ENCODE peak calls at places on chromosomes 12 and 14, in six cellular contexts. T is AG04449, N is tibial artery, L is body of pancreas, F is colonic mucosa, O is retinal pigment epithelial cell. S is an unnamed sample.

GRCh38 chr12:106924458-106924857 is 31.2 kb upstream of the TMEM263 start:
- DNase-seq in F (no peak), L (no peak), T (no peak), O (no peak), N (no peak), S (peak; percentile 6)

GRCh38 chr12:64675795-64676194 is 65.5 kb downstream of the RASSF3 start:
- DNase-seq in F (peak; percentile 53), T (no peak), L (peak; percentile 88), O (no peak), N (peak; percentile 94), S (peak; percentile 74)

GRCh38 chr12:28938581-28939301 is 210.3 kb upstream of the FAR2 start:
- DNase-seq in L (no peak), N (no peak), T (no peak), O (no peak), F (no peak), S (no peak)

GRCh38 chr14:55846852-55847471 is 267.0 kb downstream of the KTN1 start:
- DNase-seq in L (peak; percentile 26), F (no peak), O (peak; percentile 27), N (peak; percentile 77), T (no peak), S (peak; percentile 73)

GRCh38 chr14:89013098-89013504 is 188.7 kb downstream of the TTC8 start:
- DNase-seq in O (no peak), L (peak; percentile 86), T (no peak), N (no peak), F (peak; percentile 82), S (peak; percentile 27)

GRCh38 chr12:94262228-94263010 is 114.0 kb downstream of the PLXNC1 start:
- DNase-seq in L (peak; percentile 81), O (peak; percentile 96), N (peak; percentile 94), T (peak; percentile 79), F (peak; percentile 74), S (peak; percentile 99)

GRCh38 chr14:100039903-100040302 is 25.3 kb upstream of the EVL start:
- DNase-seq in L (no peak), T (no peak), O (no peak), N (no peak), F (no peak), S (no peak)

GRCh38 chr14:96160030-96160912 is 44.4 kb upstream of the BDKRB2 start:
- DNase-seq in F (peak; percentile 20), N (no peak), L (no peak), O (no peak), T (no peak), S (no peak)

GRCh38 chr12:131415781-131416180 is 295.1 kb upstream of the SFSWAP start:
- DNase-seq in T (no peak), O (no peak), N (peak; percentile 28), F (no peak), L (no peak), S (no peak)

GRCh38 chr12:51191516-51192283 is 18.8 kb upstream of the TFCP2 start:
- DNase-seq in N (no peak), L (no peak), O (no peak), F (no peak), T (no peak), S (no peak)

DNA sequence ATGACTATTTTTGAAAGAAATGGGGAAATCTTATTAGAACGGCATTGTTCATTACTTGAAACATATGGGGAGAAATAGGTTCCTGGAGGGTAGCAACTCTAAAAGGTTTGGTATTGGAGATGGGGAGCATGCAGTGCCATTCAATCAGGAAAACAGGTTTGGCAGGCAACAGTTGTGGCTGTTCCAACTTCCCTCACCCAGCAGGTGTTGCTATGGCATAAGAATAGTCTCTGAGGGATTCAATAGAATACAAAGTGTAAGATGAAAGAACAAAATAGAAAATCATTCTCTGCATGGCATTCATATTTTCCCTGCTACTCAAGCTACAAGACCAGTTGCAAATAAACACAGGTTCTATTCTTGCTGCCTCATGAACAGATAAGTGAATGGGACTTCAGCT is 393.3 kb upstream of the RPL10L start:
- DNase-seq in L (no peak), T (no peak), O (no peak), F (no peak), N (no peak), S (no peak)
- TF ChIP-seq CTCF in L (no peak), T (no peak), O (peak; percentile 71), F (no peak), N (no peak), S (no peak)

GRCh38 chr12:108823804-108824203 is 33.6 kb downstream of the SSH1 start:
- DNase-seq in L (no peak), T (no peak), O (no peak), N (no peak), F (no peak), S (peak; percentile 58)

GRCh38 chr12:108825205-108825950 is 32.0 kb downstream of the SSH1 start:
- DNase-seq in F (no peak), T (no peak), N (no peak), L (no peak), O (no peak), S (peak; percentile 65)

GRCh38 chr12:108827941-108828340 is 29.4 kb downstream of the SSH1 start:
- DNase-seq in F (no peak), L (no peak), O (no peak), N (no peak), T (no peak), S (no peak)

GRCh38 chr12:108826807-108827721 is 30.3 kb downstream of the SSH1 start:
- DNase-seq in F (no peak), T (no peak), L (no peak), O (no peak), N (no peak), S (peak; percentile 69)

DNA sequence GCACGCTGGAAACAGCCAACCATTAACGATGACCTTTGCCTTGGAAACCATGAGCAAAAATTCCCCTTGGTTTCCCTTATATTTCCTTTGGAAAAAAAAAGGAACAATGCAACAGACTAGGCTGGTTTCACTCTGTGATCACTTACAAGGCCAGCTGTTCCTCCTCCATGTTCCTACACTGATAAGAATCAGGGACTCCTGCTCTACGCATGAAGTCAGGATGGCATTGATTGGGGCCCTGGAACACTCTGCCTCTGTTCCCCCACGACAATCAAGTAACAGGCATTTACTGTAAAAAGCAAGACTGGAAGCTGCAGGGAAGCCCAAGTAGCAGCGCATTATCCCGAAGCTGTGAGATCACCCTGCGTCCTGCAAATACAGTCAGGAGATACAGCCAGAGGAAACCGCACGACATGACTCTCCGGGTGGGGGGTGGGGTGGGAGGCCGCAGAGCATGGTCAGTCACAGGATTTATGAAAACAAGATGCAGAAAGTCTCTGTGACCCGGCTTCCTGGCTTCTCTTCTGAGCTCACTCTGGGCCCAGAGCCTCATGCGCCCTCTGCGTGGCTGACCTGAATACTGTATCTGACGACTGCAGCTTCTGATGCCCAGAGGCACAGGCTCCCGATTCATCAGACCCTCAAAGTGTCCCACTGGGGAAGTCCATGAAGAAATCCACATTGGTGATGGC is 31.1 kb downstream of the SSH1 start:
- DNase-seq in L (peak; percentile 31), F (peak; percentile 46), N (peak; percentile 89), O (peak; percentile 90), T (peak; percentile 91), S (peak; percentile 96)
- H3K4me3 ChIP-seq in L (no peak overlapping the region), F (no peak overlapping the region), N (peak overlapping the region; percentile 12), O (peak overlapping the region; percentile 3), T (peak overlapping the region; percentile 38), S (peak overlapping the region; percentile 46)

GRCh38 chr14:60328588-60328987 is 79.6 kb downstream of the PPM1A start:
- DNase-seq in F (no peak), T (no peak), N (no peak), L (no peak), O (no peak), S (no peak)
- TF ChIP-seq CTCF in F (no peak), T (no peak), N (no peak), L (no peak), O (no peak), S (no peak)

GRCh38 chr14:92586966-92587365 is 73.4 kb downstream of the RIN3 start:
- DNase-seq in L (no peak), O (no peak), T (no peak), N (no peak), F (no peak), S (no peak)
- H3K4me3 ChIP-seq in L (no peak overlapping the region), O (no peak overlapping the region), T (no peak overlapping the region), N (no peak overlapping the region), F (no peak overlapping the region), S (no peak overlapping the region)

DNA sequence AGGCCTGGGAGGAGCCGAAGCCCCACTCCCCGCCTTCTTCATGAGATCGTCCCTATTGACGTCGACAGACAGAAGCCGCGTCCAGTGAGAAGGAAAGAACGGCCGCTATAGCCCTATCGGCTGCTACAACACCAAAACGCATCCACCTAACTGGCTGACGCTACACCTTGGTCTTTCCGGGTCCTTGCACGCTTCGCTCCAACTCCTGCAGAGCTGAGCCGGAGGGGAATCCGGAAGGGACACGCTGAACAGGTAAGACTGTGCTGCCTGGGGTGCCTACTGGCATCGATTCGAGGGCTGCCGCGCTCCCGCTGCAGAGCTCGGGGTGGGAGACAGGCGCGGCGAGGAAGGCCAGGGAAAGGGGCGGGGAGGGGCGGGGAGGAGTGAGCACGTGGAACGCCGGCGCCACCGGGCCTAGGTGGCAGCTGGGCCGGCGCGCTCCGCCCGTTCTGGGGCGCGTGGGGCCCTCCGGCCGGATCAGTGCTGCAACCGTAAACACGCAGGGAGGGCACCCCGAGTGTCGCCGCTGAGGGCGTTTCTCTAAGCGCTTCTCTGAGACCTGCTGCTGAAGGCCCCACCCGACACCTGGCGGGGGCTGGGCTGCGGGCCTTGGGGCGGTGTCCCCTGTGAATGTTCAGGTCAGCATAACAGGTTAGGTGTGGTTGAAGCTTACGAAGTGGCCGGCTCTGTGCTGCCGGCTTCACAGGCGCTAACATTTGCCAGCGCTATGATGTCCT is at the start of gene DCAF4:
- DNase-seq in T (peak; percentile 89), O (peak; percentile 91), N (peak; percentile 98), F (peak; percentile 98), L (peak; percentile 97), S (peak; percentile 98)
- TF ChIP-seq CTCF in T (no peak), O (no peak), N (no peak), F (no peak), L (no peak), S (no peak)

DNA sequence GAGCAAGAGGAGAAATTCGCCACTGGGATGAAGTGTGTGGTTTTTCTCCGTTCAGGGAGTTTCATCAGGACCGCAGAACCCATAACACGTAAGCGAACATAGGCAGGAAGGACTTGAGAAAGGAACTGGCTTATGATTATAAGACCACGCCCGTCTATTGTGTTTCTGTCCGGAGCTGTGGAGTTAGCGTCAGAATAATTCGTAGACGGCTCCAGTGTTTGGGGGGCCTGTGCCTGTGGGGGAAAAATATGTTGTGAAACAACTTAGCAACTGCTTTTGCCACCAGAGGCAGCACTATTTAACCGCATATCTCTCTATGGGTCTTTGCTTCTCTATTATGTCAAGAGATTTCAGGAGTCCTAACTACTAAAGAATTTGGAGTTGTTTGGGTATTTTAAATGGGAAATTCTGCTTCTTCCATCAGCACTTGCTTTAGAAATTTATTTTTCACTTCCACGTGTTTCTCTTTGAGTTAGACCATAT is 506 bp upstream of the CLEC14A start:
- DNase-seq in O (no peak), N (no peak), F (no peak), T (peak; percentile 34), L (no peak), S (peak; percentile 69)
- H3K4me3 ChIP-seq in O (no peak overlapping the region), N (peak overlapping the region; percentile 43), F (no peak overlapping the region), T (peak overlapping the region; percentile 62), L (no peak overlapping the region), S (no peak overlapping the region)

DNA sequence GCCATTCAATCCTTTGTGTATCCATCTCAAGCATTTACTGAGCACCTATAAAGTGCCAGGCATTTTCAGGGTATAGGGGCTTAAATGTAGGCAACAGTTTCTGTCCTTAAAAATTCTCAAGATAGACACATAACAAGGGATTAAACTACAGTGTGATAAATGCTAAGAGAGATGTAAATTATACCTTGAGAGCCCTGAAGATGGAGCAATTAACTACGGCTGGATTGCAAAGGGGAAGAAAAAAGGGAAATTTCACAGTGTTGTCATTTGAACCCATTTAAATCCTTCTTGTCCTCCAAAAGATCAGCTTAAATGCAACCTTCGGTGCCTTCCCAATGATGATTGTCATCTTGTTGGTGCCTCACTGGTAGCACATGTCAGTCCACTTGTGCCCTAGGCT is 11.5 kb upstream of the IL26 start:
- DNase-seq in L (no peak), T (no peak), F (no peak), N (no peak), O (no peak), S (peak; percentile 66)
- TF ChIP-seq CTCF in L (no peak), T (peak; percentile 13), F (no peak), N (no peak), O (peak; percentile 23), S (peak; percentile 57)

GRCh38 chr12:114697741-114698565 is 14.0 kb upstream of the TBX3 start:
- DNase-seq in T (no peak), F (no peak), N (no peak), L (no peak), O (no peak), S (peak; percentile 23)
- H3K4me3 ChIP-seq in T (peak overlapping the region; percentile 46), F (no peak overlapping the region), N (no peak overlapping the region), L (no peak overlapping the region), O (no peak overlapping the region), S (peak overlapping the region; percentile 43)